ENCODE peak calls at places on chromosome 1, in eight cellular contexts. W is hepatic stellate cell; G is RPMI8226; T is GM20000; N is NCI-H2081; M is stimulated activated CD4-positive, alpha-beta T cell treated with anti-CD3 and anti-CD28 coated beads, Interleukin-12 subunit alpha, Interleukin-12 subunit beta, amount 100 ng/mL, for 4 hours; C is NCI-H1436; B is activated T-cell treated with anti-CD3 and anti-CD28 coated beads for 24 hours. K is an unnamed sample.

GRCh38 chr1:211148371-211148770 is 14.4 kb upstream of the KCNH1 start:
- DNase-seq in W (no peak), M (no peak), T (no peak), N (no peak), G (no peak), C (no peak), B (no peak), K (no peak)

GRCh38 chr1:156751724-156752481 is 428 bp upstream of the HDGF start:
- DNase-seq in B (peak), G (peak), C (peak), M (peak), W (peak), N (peak), T (peak), K (peak)

GRCh38 chr1:33462449-33463164 is 9.8 kb upstream of the ZSCAN20 start:
- DNase-seq in C (no peak), W (no peak), B (no peak), M (no peak), T (no peak), G (no peak), N (no peak), K (no peak)

GRCh38 chr1:220498188-220498587 is 29.7 kb upstream of the MARK1 start:
- DNase-seq in T (no peak), C (no peak), N (no peak), G (no peak), B (no peak), M (no peak), W (no peak), K (no peak)

GRCh38 chr1:95023399-95024050 is 49.2 kb downstream of the ALG14 start:
- DNase-seq in N (no peak), M (no peak), T (no peak), W (peak), G (no peak), C (no peak), B (no peak), K (no peak)

GRCh38 chr1:9580942-9581341 is 7.8 kb upstream of the TMEM201 start:
- DNase-seq in M (no peak), C (no peak), T (no peak), W (no peak), G (no peak), N (no peak), B (no peak), K (no peak)

GRCh38 chr1:53666566-53666965 is 72.4 kb downstream of the GLIS1 start:
- DNase-seq in C (no peak), N (no peak), T (no peak), B (no peak), W (no peak), G (no peak), M (no peak), K (no peak)

GRCh38 chr1:91054780-91055481 is 33.1 kb upstream of the ZNF644 start:
- DNase-seq in C (no peak), W (no peak), M (no peak), N (no peak), G (peak), T (peak), B (no peak), K (no peak)

GRCh38 chr1:228765543-228765942 is 30.3 kb downstream of the RHOU start:
- DNase-seq in C (no peak), N (no peak), G (peak), W (no peak), B (no peak), T (no peak), M (no peak), K (no peak)

GRCh38 chr1:35001743-35002142 is 16.6 kb upstream of the TMEM35B start:
- DNase-seq in C (no peak), T (no peak), N (no peak), W (no peak), B (no peak), M (no peak), G (no peak), K (no peak)

GRCh38 chr1:205191617-205192016 is 19.9 kb downstream of the DSTYK start:
- DNase-seq in N (no peak), B (no peak), M (no peak), T (no peak), W (no peak), C (no peak), G (no peak), K (no peak)

GRCh38 chr1:229714964-229715603 is 89.0 kb downstream of the URB2 start:
- DNase-seq in T (no peak), N (no peak), B (peak), M (peak), G (peak), W (no peak), C (no peak), K (peak)

GRCh38 chr1:17687125-17687524 is 68.0 kb upstream of the ACTL8 start:
- DNase-seq in T (no peak), N (no peak), W (no peak), M (no peak), B (no peak), G (no peak), C (no peak), K (no peak)

GRCh38 chr1:53172751-53173498 is 23.7 kb upstream of the CPT2 start:
- DNase-seq in G (peak), M (no peak), C (no peak), N (no peak), T (peak), B (no peak), W (peak), K (no peak)

GRCh38 chr1:244064621-244065020 is 13.5 kb downstream of the ZBTB18 start:
- DNase-seq in W (no peak), G (no peak), C (no peak), M (no peak), T (no peak), N (no peak), B (no peak), K (no peak)

GRCh38 chr1:153122831-153123421 is 9.6 kb upstream of the SPRR2F start:
- DNase-seq in W (no peak), N (peak), M (no peak), T (peak), G (no peak), B (no peak), C (peak), K (no peak)

GRCh38 chr1:244237445-244237844 is 186.4 kb downstream of the ZBTB18 start:
- DNase-seq in C (no peak), G (no peak), W (no peak), B (no peak), M (no peak), T (no peak), N (no peak), K (no peak)

GRCh38 chr1:6859415-6860343 is 74.4 kb downstream of the CAMTA1 start:
- DNase-seq in B (no peak), G (no peak), T (no peak), M (no peak), W (peak), N (no peak), C (no peak), K (no peak)

GRCh38 chr1:46489169-46489637 is 433 bp upstream of the DMBX1 start:
- DNase-seq in B (no peak), W (no peak), N (no peak), C (no peak), M (peak), T (no peak), G (peak), K (peak)

GRCh38 chr1:211892577-211892976 is 62.0 kb upstream of the LPGAT1 start:
- DNase-seq in G (no peak), C (no peak), B (no peak), T (no peak), N (no peak), W (no peak), M (no peak), K (no peak)

K was measured in stimulated activated naive CD4-positive, alpha-beta T cell treated with Interleukin-2 at 50 U/mL for 16 hours.